ENCODE peak calls at places on chromosomes 5 and 9, in ten cellular contexts. Z is psoas muscle; T is PC-3; J is left lung; C is lower lobe of right lung; G is naive thymus-derived CD4-positive, alpha-beta T cell; M is adipocyte; N is CD8-positive, alpha-beta T cell; U is OCI-LY7; X is A673. O is an unnamed sample.

GRCh38 chr5:158272409-158272808 is 413.5 kb upstream of the CLINT1 start:
- DNase-seq in Z (no peak), T (no peak), J (no peak), C (no peak), G (no peak), M (no peak), N (no peak), U (no peak), X (no peak), O (no peak)

GRCh38 chr5:93192107-93192506 is 388.9 kb downstream of the NR2F1-AS1 start:
- DNase-seq in Z (no peak), T (peak; percentile 93), J (no peak), C (no peak), G (no peak), M (peak; percentile 80), N (no peak), U (no peak), X (no peak), O (no peak)

GRCh38 chr9:89740722-89741121 is 135.9 kb downstream of the GADD45G start:
- DNase-seq in Z (no peak), T (no peak), J (no peak), C (no peak), G (no peak), M (no peak), N (no peak), U (peak; percentile 84), X (no peak), O (no peak)

GRCh38 chr5:86824642-86825041 is 206.9 kb downstream of the COX7C start:
- DNase-seq in Z (no peak), T (peak; percentile 9), J (no peak), C (no peak), G (no peak), M (no peak), N (no peak), U (no peak), X (no peak), O (no peak)

GRCh38 chr5:103755974-103756373 is 193.4 kb upstream of the NUDT12 start:
- DNase-seq in Z (no peak), T (no peak), J (no peak), C (no peak), G (no peak), M (no peak), N (no peak), U (no peak), X (no peak), O (no peak)

GRCh38 chr5:10885026-10885425 is 124.0 kb upstream of the DAP start:
- DNase-seq in Z (no peak), T (peak; percentile 93), J (no peak), C (no peak), G (no peak), M (peak; percentile 32), N (no peak), U (no peak), X (no peak), O (no peak)

GRCh38 chr9:22039258-22039657 is 30.2 kb upstream of the CDKN2B start:
- DNase-seq in Z (no peak), T (peak; percentile 21), J (no peak), C (no peak), G (no peak), M (peak; percentile 68), N (no peak), U (no peak), X (no peak), O (no peak)

GRCh38 chr5:143279698-143280097 is 123.8 kb downstream of the NR3C1 start:
- DNase-seq in Z (no peak), T (peak; percentile 46), J (no peak), C (no peak), G (no peak), M (no peak), N (no peak), U (no peak), X (no peak), O (no peak)

GRCh38 chr5:122408592-122409219 is 96.7 kb downstream of the SNCAIP start:
- DNase-seq in Z (no peak), T (no peak), J (no peak), C (no peak), G (no peak), M (no peak), N (no peak), U (no peak), X (peak; percentile 80), O (no peak)

GRCh38 chr9:75775966-75776691 is 114.3 kb upstream of the PCSK5 start:
- DNase-seq in Z (no peak), T (no peak), J (no peak), C (no peak), G (no peak), M (no peak), N (no peak), U (no peak), X (no peak), O (no peak)

GRCh38 chr5:139092741-139093140 is 105.4 kb downstream of the SIL1 start:
- DNase-seq in Z (no peak), T (no peak), J (no peak), C (no peak), G (no peak), M (no peak), N (no peak), U (no peak), X (no peak), O (no peak)

GRCh38 chr9:84597131-84597530 is 72.4 kb upstream of the NTRK2 start:
- DNase-seq in Z (no peak), T (no peak), J (no peak), C (no peak), G (no peak), M (no peak), N (no peak), U (no peak), X (no peak), O (no peak)

GRCh38 chr9:115263731-115264130 is 145.8 kb upstream of the TNC start:
- DNase-seq in Z (no peak), T (no peak), J (no peak), C (no peak), G (no peak), M (peak; percentile 71), N (no peak), U (no peak), X (no peak), O (no peak)

GRCh38 chr5:160387445-160387844 is 12.4 kb downstream of the FAM200C start:
- DNase-seq in Z (no peak), T (no peak), J (no peak), C (no peak), G (no peak), M (no peak), N (no peak), U (no peak), X (no peak), O (no peak)

GRCh38 chr5:159156839-159157238 is 52.5 kb downstream of the RNF145 start:
- DNase-seq in Z (no peak), T (peak; percentile 73), J (no peak), C (no peak), G (peak; percentile 53), M (peak; percentile 92), N (peak; percentile 39), U (peak; percentile 83), X (peak; percentile 66), O (peak; percentile 14)

GRCh38 chr5:163978897-163979296 is 473.5 kb downstream of the MAT2B start:
- DNase-seq in Z (no peak), T (no peak), J (no peak), C (no peak), G (no peak), M (no peak), N (no peak), U (peak; percentile 35), X (no peak), O (no peak)

GRCh38 chr5:177325868-177326381 is 14.2 kb upstream of the MXD3 start:
- DNase-seq in Z (no peak), T (peak; percentile 43), J (no peak), C (peak; percentile 11), G (no peak), M (no peak), N (no peak), U (no peak), X (no peak), O (no peak)
- H3K4me3 ChIP-seq in Z (no peak overlapping the region), T (no peak overlapping the region), J (no peak overlapping the region), C (no peak overlapping the region), G (no peak overlapping the region), M (no peak overlapping the region), N (no peak overlapping the region), U (no peak overlapping the region), X (no peak overlapping the region), O (no peak overlapping the region)

DNA sequence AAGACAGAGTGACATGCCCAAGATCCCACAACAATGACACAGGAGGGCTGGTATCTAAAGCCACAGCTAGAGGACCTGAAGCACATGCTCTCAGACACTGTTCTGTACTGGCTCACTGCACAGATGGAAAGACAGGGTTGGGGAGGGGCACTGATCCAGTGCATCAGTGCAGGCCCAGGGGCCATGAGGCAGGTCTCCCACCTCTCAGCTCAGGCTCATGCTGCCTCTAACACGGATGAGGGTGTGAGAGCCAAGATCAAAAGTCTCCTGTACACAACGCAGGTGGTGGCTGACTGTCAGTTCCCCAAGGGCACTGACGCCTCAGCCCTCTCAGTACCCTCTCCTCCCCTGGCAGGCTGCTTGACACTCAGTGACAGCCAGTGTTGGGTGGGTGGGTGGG is 10.9 kb downstream of the RAPGEF1 start:
- DNase-seq in Z (no peak), T (no peak), J (no peak), C (no peak), G (peak; percentile 66), M (no peak), N (peak; percentile 83), U (peak; percentile 90), X (no peak), O (peak; percentile 82)
- H3K4me1 ChIP-seq in Z (peaks cover 79% of the 10 kb centered on the region), T (peaks cover 29% of the 10 kb centered on the region), J (peaks cover 94% of the 10 kb centered on the region), C (peaks cover 81% of the 10 kb centered on the region), G (peaks cover 74% of the 10 kb centered on the region), M (peaks cover 63% of the 10 kb centered on the region), N (peaks cover 85% of the 10 kb centered on the region), U (peaks cover 97% of the 10 kb centered on the region), X (peaks cover 43% of the 10 kb centered on the region), O (peaks cover 91% of the 10 kb centered on the region)

GRCh38 chr5:43033845-43034590 is 6.1 kb downstream of the ANXA2R start:
- DNase-seq in Z (no peak), T (no peak), J (no peak), C (no peak), G (no peak), M (peak; percentile 51), N (no peak), U (no peak), X (no peak), O (no peak)
- H3K4me3 ChIP-seq in Z (peak overlapping the region; percentile 40), T (peak overlapping the region; percentile 25), J (no peak overlapping the region), C (no peak overlapping the region), G (no peak overlapping the region), M (peak overlapping the region; percentile 50), N (peak overlapping the region; percentile 24), U (no peak overlapping the region), X (no peak overlapping the region), O (no peak overlapping the region)

DNA sequence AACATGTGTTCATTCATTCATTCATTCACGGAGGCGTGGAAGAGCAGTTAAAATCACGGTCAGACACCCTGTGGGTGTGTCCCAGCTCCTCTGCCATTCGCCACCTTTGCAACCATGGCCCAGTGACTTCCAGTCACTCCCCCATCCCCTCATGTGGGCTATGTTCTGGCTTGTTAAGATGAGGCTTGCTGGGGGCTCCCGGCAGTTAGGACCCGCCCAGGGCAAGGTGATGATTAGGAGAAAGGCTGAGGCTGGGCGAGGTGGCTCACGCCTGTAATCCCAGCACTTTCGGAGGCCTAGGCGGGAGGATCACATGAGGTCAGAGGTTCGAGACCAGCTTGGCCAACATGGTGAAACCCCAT is 24.9 kb upstream of the PTGES start:
- DNase-seq in Z (no peak), T (no peak), J (no peak), C (no peak), G (no peak), M (no peak), N (no peak), U (no peak), X (no peak), O (no peak)
- H3K4me1 ChIP-seq in Z (no peaks in the 10 kb centered on the region), T (peaks cover 33% of the 10 kb centered on the region), J (peaks cover 65% of the 10 kb centered on the region), C (peaks cover 18% of the 10 kb centered on the region), G (no peaks in the 10 kb centered on the region), M (peaks cover 39% of the 10 kb centered on the region), N (peaks cover 11% of the 10 kb centered on the region), U (no peaks in the 10 kb centered on the region), X (no peaks in the 10 kb centered on the region), O (peaks cover 3% of the 10 kb centered on the region)

GRCh38 chr5:88235828-88236227 is 32.8 kb downstream of the TMEM161B start:
- DNase-seq in Z (no peak), T (no peak), J (no peak), C (no peak), G (no peak), M (no peak), N (no peak), U (no peak), X (no peak), O (no peak)
- H3K4me3 ChIP-seq in Z (no peak overlapping the region), T (no peak overlapping the region), J (no peak overlapping the region), C (no peak overlapping the region), G (no peak overlapping the region), M (no peak overlapping the region), N (no peak overlapping the region), U (no peak overlapping the region), X (no peak overlapping the region), O (no peak overlapping the region)